ENCODE peak calls at places on chromosomes 5 and 9, in five cellular contexts. One of them, this sample, is unnamed.

GRCh38 chr9:104931256-104931655 is 3.3 kb upstream of the ABCA1 start:
- DNase-seq in anterior cingulate cortex: no peak
- DNase-seq in right cardiac atrium: no peak
- DNase-seq in fibroblast of mammary gland: no peak
- DNase-seq in cardiac septum: no peak
- DNase-seq in this sample: no peak

GRCh38 chr9:116156621-116157314 is 3.2 kb downstream of the PAPPA start:
- DNase-seq in anterior cingulate cortex: peak
- DNase-seq in right cardiac atrium: peak
- DNase-seq in fibroblast of mammary gland: peak
- DNase-seq in cardiac septum: peak
- DNase-seq in this sample: peak

GRCh38 chr9:106883626-106884190 is 20.7 kb downstream of the ZNF462 start:
- DNase-seq in anterior cingulate cortex: no peak
- DNase-seq in right cardiac atrium: no peak
- DNase-seq in fibroblast of mammary gland: peak
- DNase-seq in cardiac septum: no peak
- DNase-seq in this sample: no peak

GRCh38 chr9:94934816-94935328 is 208.4 kb downstream of the AOPEP start:
- DNase-seq in anterior cingulate cortex: no peak
- DNase-seq in right cardiac atrium: no peak
- DNase-seq in fibroblast of mammary gland: no peak
- DNase-seq in cardiac septum: no peak
- DNase-seq in this sample: no peak

GRCh38 chr5:54820759-54821158 is 164.6 kb downstream of the ESM1 start:
- DNase-seq in anterior cingulate cortex: no peak
- DNase-seq in right cardiac atrium: no peak
- DNase-seq in fibroblast of mammary gland: no peak
- DNase-seq in cardiac septum: no peak
- DNase-seq in this sample: no peak

GRCh38 chr9:83649515-83649914 is 26.6 kb downstream of the IDNK start:
- DNase-seq in anterior cingulate cortex: no peak
- DNase-seq in right cardiac atrium: no peak
- DNase-seq in fibroblast of mammary gland: no peak
- DNase-seq in cardiac septum: no peak
- DNase-seq in this sample: no peak

GRCh38 chr9:35294066-35294465 is 132.3 kb downstream of the UNC13B start:
- DNase-seq in anterior cingulate cortex: no peak
- DNase-seq in right cardiac atrium: no peak
- DNase-seq in fibroblast of mammary gland: no peak
- DNase-seq in cardiac septum: no peak
- DNase-seq in this sample: no peak

GRCh38 chr5:130282044-130282443 is 377.8 kb downstream of the CHSY3 start:
- DNase-seq in anterior cingulate cortex: no peak
- DNase-seq in right cardiac atrium: no peak
- DNase-seq in fibroblast of mammary gland: peak
- DNase-seq in cardiac septum: no peak
- DNase-seq in this sample: no peak

GRCh38 chr5:108655750-108656450 is 91.8 kb upstream of the FER start:
- DNase-seq in anterior cingulate cortex: no peak
- DNase-seq in right cardiac atrium: no peak
- DNase-seq in fibroblast of mammary gland: peak
- DNase-seq in cardiac septum: no peak
- DNase-seq in this sample: no peak

GRCh38 chr5:171528865-171529264 is 109.4 kb downstream of the FGF18 start:
- DNase-seq in anterior cingulate cortex: no peak
- DNase-seq in right cardiac atrium: no peak
- DNase-seq in fibroblast of mammary gland: no peak
- DNase-seq in cardiac septum: peak
- DNase-seq in this sample: no peak

GRCh38 chr5:17436766-17437221 is 61.2 kb upstream of the TAF11L2 start:
- DNase-seq in anterior cingulate cortex: no peak
- DNase-seq in right cardiac atrium: no peak
- DNase-seq in fibroblast of mammary gland: no peak
- DNase-seq in cardiac septum: no peak
- DNase-seq in this sample: no peak

GRCh38 chr5:138999674-139000073 is 124.5 kb upstream of the LRRTM2 start:
- DNase-seq in anterior cingulate cortex: no peak
- DNase-seq in right cardiac atrium: no peak
- DNase-seq in fibroblast of mammary gland: no peak
- DNase-seq in cardiac septum: no peak
- DNase-seq in this sample: no peak

GRCh38 chr5:40166757-40167156 is 513.0 kb upstream of the PTGER4 start:
- DNase-seq in anterior cingulate cortex: no peak
- DNase-seq in right cardiac atrium: no peak
- DNase-seq in fibroblast of mammary gland: peak
- DNase-seq in cardiac septum: no peak
- DNase-seq in this sample: no peak

GRCh38 chr9:108910402-108910801 is 23.5 kb downstream of the ELP1 start:
- DNase-seq in anterior cingulate cortex: no peak
- DNase-seq in right cardiac atrium: no peak
- DNase-seq in fibroblast of mammary gland: no peak
- DNase-seq in cardiac septum: no peak
- DNase-seq in this sample: no peak

GRCh38 chr5:169796731-169797130 is 159.7 kb downstream of the DOCK2 start:
- DNase-seq in anterior cingulate cortex: no peak
- DNase-seq in right cardiac atrium: no peak
- DNase-seq in fibroblast of mammary gland: no peak
- DNase-seq in cardiac septum: no peak
- DNase-seq in this sample: no peak

GRCh38 chr5:144017119-144017518 is 153.3 kb downstream of the YIPF5 start:
- DNase-seq in anterior cingulate cortex: no peak
- DNase-seq in right cardiac atrium: no peak
- DNase-seq in fibroblast of mammary gland: no peak
- DNase-seq in cardiac septum: no peak
- DNase-seq in this sample: no peak

GRCh38 chr5:38551020-38552017 is 5.1 kb downstream of the LIFR start:
- DNase-seq in anterior cingulate cortex: no peak
- DNase-seq in right cardiac atrium: no peak
- DNase-seq in fibroblast of mammary gland: peak
- DNase-seq in cardiac septum: no peak
- DNase-seq in this sample: no peak

GRCh38 chr9:89475891-89476440 is 21.9 kb downstream of the SEMA4D start:
- DNase-seq in anterior cingulate cortex: no peak
- DNase-seq in right cardiac atrium: no peak
- DNase-seq in fibroblast of mammary gland: no peak
- DNase-seq in cardiac septum: no peak
- DNase-seq in this sample: no peak

GRCh38 chr5:90158131-90158530 is 251.4 kb downstream of the CETN3 start:
- DNase-seq in anterior cingulate cortex: no peak
- DNase-seq in right cardiac atrium: no peak
- DNase-seq in fibroblast of mammary gland: no peak
- DNase-seq in cardiac septum: no peak
- DNase-seq in this sample: no peak

GRCh38 chr9:69130456-69131441 is 43.3 kb upstream of the TJP2 start:
- DNase-seq in anterior cingulate cortex: no peak
- DNase-seq in right cardiac atrium: no peak
- DNase-seq in fibroblast of mammary gland: peak
- DNase-seq in cardiac septum: no peak
- DNase-seq in this sample: no peak

GRCh38 chr9:137163101-137163661 is 6.7 kb downstream of the LRRC26 start:
- DNase-seq in anterior cingulate cortex: no peak
- DNase-seq in right cardiac atrium: no peak
- DNase-seq in fibroblast of mammary gland: peak
- DNase-seq in cardiac septum: no peak
- DNase-seq in this sample: no peak

GRCh38 chr9:36818242-36818938 is 215.7 kb downstream of the PAX5 start:
- DNase-seq in anterior cingulate cortex: no peak
- DNase-seq in right cardiac atrium: peak
- DNase-seq in fibroblast of mammary gland: no peak
- DNase-seq in cardiac septum: peak
- DNase-seq in this sample: no peak

GRCh38 chr5:179023528-179024189 is at the start of gene ZNF879:
- DNase-seq in anterior cingulate cortex: peak
- DNase-seq in right cardiac atrium: peak
- DNase-seq in fibroblast of mammary gland: peak
- DNase-seq in cardiac septum: peak
- DNase-seq in this sample: peak

GRCh38 chr9:88812938-88813670 is 178.2 kb upstream of the S1PR3 start:
- DNase-seq in anterior cingulate cortex: no peak
- DNase-seq in right cardiac atrium: no peak
- DNase-seq in fibroblast of mammary gland: no peak
- DNase-seq in cardiac septum: no peak
- DNase-seq in this sample: no peak

GRCh38 chr5:158364367-158364766 is 505.4 kb upstream of the CLINT1 start:
- DNase-seq in anterior cingulate cortex: no peak
- DNase-seq in right cardiac atrium: no peak
- DNase-seq in fibroblast of mammary gland: no peak
- DNase-seq in cardiac septum: no peak
- DNase-seq in this sample: no peak

GRCh38 chr5:115873392-115873791 is 31.7 kb downstream of the AP3S1 start:
- DNase-seq in anterior cingulate cortex: no peak
- DNase-seq in right cardiac atrium: no peak
- DNase-seq in fibroblast of mammary gland: peak
- DNase-seq in cardiac septum: no peak
- DNase-seq in this sample: no peak

GRCh38 chr9:89044881-89045280 is 53.6 kb downstream of the S1PR3 start:
- DNase-seq in anterior cingulate cortex: no peak
- DNase-seq in right cardiac atrium: no peak
- DNase-seq in fibroblast of mammary gland: no peak
- DNase-seq in cardiac septum: no peak
- DNase-seq in this sample: no peak

GRCh38 chr5:149387982-149388381 is 8.9 kb upstream of the IL17B start:
- DNase-seq in anterior cingulate cortex: no peak
- DNase-seq in right cardiac atrium: no peak
- DNase-seq in fibroblast of mammary gland: peak
- DNase-seq in cardiac septum: no peak
- DNase-seq in this sample: no peak

GRCh38 chr9:17531642-17532254 is 47.1 kb upstream of the SH3GL2 start:
- DNase-seq in anterior cingulate cortex: peak
- DNase-seq in right cardiac atrium: no peak
- DNase-seq in fibroblast of mammary gland: peak
- DNase-seq in cardiac septum: no peak
- DNase-seq in this sample: no peak

GRCh38 chr5:101517795-101518194 is 614.7 kb upstream of the ST8SIA4 start:
- DNase-seq in anterior cingulate cortex: no peak
- DNase-seq in right cardiac atrium: no peak
- DNase-seq in fibroblast of mammary gland: no peak
- DNase-seq in cardiac septum: no peak
- DNase-seq in this sample: no peak

GRCh38 chr5:1883925-1884637 is 1.4 kb upstream of the IRX4 start:
- DNase-seq in anterior cingulate cortex: no peak
- DNase-seq in right cardiac atrium: peak
- DNase-seq in fibroblast of mammary gland: no peak
- DNase-seq in cardiac septum: no peak
- DNase-seq in this sample: no peak

GRCh38 chr9:82991684-82992083 is 71.3 kb downstream of the RASEF start:
- DNase-seq in anterior cingulate cortex: no peak
- DNase-seq in right cardiac atrium: no peak
- DNase-seq in fibroblast of mammary gland: peak
- DNase-seq in cardiac septum: no peak
- DNase-seq in this sample: peak

GRCh38 chr9:137127301-137128157 is 11.4 kb upstream of the GRIN1 start:
- DNase-seq in anterior cingulate cortex: no peak
- DNase-seq in right cardiac atrium: peak
- DNase-seq in fibroblast of mammary gland: no peak
- DNase-seq in cardiac septum: no peak
- DNase-seq in this sample: no peak

This sample was measured in caudate nucleus.